ENCODE peak calls at places on chromosomes 5 and 9, in five cellular contexts. G is hepatocyte; V is HTR-8/SVneo; R is Peyer's patch; J is effector memory CD4-positive, alpha-beta T cell. Y is an unnamed sample.

GRCh38 chr5:66567474-66567873 is 28.7 kb upstream of the MAST4 start:
- DNase-seq in V (no peak), G (no peak), R (no peak), J (no peak), Y (no peak)

GRCh38 chr5:38846379-38846967 is 661 bp downstream of the OSMR start:
- DNase-seq in V (no peak), R (no peak), G (no peak), J (no peak), Y (no peak)

GRCh38 chr9:131580358-131580757 is 35.0 kb downstream of the PRRT1B start:
- DNase-seq in J (no peak), R (no peak), G (no peak), V (no peak), Y (no peak)

GRCh38 chr9:34158362-34158869 is 20.4 kb upstream of the UBAP1 start:
- DNase-seq in J (no peak), V (no peak), R (no peak), G (peak), Y (peak)

GRCh38 chr5:55888205-55888604 is 37.0 kb downstream of the IL31RA start:
- DNase-seq in V (no peak), G (no peak), J (no peak), R (no peak), Y (no peak)

GRCh38 chr9:125755340-125755739 is 8.2 kb downstream of the PBX3 start:
- DNase-seq in G (no peak), J (no peak), R (no peak), V (no peak), Y (no peak)

GRCh38 chr5:162037431-162037830 is 30.1 kb upstream of the GABRG2 start:
- DNase-seq in V (no peak), J (no peak), G (no peak), R (no peak), Y (peak)

GRCh38 chr5:159915913-159916840 is at the start of gene ADRA1B:
- DNase-seq in G (peak), J (peak), V (peak), R (no peak), Y (peak)

GRCh38 chr5:5344051-5344571 is 78.4 kb upstream of the ICE1 start:
- DNase-seq in V (no peak), R (no peak), G (no peak), J (no peak), Y (no peak)

GRCh38 chr5:178330791-178331404 is 98.3 kb upstream of the PHYKPL start:
- DNase-seq in V (no peak), J (no peak), G (no peak), R (no peak), Y (no peak)

GRCh38 chr5:6829150-6829784 is 116.0 kb downstream of the TENT4A start:
- DNase-seq in V (no peak), R (no peak), G (no peak), J (peak), Y (peak)

GRCh38 chr5:36928947-36929346 is 52.4 kb downstream of the NIPBL start:
- DNase-seq in G (no peak), J (no peak), V (peak), R (no peak), Y (no peak)

GRCh38 chr9:69279084-69279729 is 45.8 kb upstream of the ENTREP1 start:
- DNase-seq in J (no peak), V (no peak), G (no peak), R (no peak), Y (no peak)

GRCh38 chr5:17039170-17039569 is 103.1 kb upstream of the MYO10 start:
- DNase-seq in V (no peak), G (no peak), J (no peak), R (no peak), Y (no peak)

Y was measured in DMS53.